ENCODE peak calls at places on chromosomes 6 and 20, in eight cellular contexts. Z, L, P, E, R, N, J and X are unnamed samples.

GRCh38 chr6:168133707-168134398 is 54.8 kb upstream of the FRMD1 start:
- DNase-seq in Z (no peak), L (no peak), P (no peak), E (no peak), R (no peak), N (peak), J (no peak), X (no peak)

GRCh38 chr6:41371992-41372525 is 36.7 kb downstream of the NCR2 start:
- DNase-seq in Z (peak), L (peak), P (no peak), E (no peak), R (no peak), N (no peak), J (no peak), X (no peak)

GRCh38 chr6:136334465-136334846 is 44.8 kb upstream of the BCLAF1 start:
- DNase-seq in Z (no peak), L (no peak), P (peak), E (no peak), R (no peak), N (no peak), J (no peak), X (no peak)

GRCh38 chr6:132511836-132512230 is 1.1 kb downstream of the STX7 start:
- DNase-seq in Z (no peak), L (no peak), P (no peak), E (no peak), R (no peak), N (no peak), J (no peak), X (no peak)

GRCh38 chr6:170084166-170084730 is 206.6 kb downstream of the DLL1 start:
- DNase-seq in Z (no peak), L (no peak), P (no peak), E (no peak), R (no peak), N (no peak), J (no peak), X (no peak)

GRCh38 chr20:47412073-47412472 is 55.6 kb upstream of the ZMYND8 start:
- DNase-seq in Z (no peak), L (no peak), P (no peak), E (no peak), R (no peak), N (no peak), J (no peak), X (no peak)

GRCh38 chr6:44503471-44503870 is 116.0 kb downstream of the CDC5L start:
- DNase-seq in Z (no peak), L (no peak), P (no peak), E (no peak), R (no peak), N (no peak), J (no peak), X (no peak)

GRCh38 chr20:1280421-1281102 is 14.5 kb downstream of the SNPH start:
- DNase-seq in Z (no peak), L (no peak), P (no peak), E (no peak), R (no peak), N (no peak), J (no peak), X (no peak)

GRCh38 chr6:133590814-133591213 is 298.1 kb upstream of the TCF21 start:
- DNase-seq in Z (peak), L (no peak), P (no peak), E (no peak), R (no peak), N (no peak), J (no peak), X (no peak)

GRCh38 chr20:13868331-13868730 is 83.5 kb downstream of the NDUFAF5 start:
- DNase-seq in Z (peak), L (no peak), P (no peak), E (no peak), R (no peak), N (no peak), J (no peak), X (peak)

GRCh38 chr6:137234505-137234863 is 15.3 kb upstream of the IFNGR1 start:
- DNase-seq in Z (no peak), L (no peak), P (no peak), E (peak), R (no peak), N (no peak), J (no peak), X (no peak)

GRCh38 chr6:157229733-157230132 is 93.6 kb downstream of the TMEM242 start:
- DNase-seq in Z (no peak), L (no peak), P (no peak), E (no peak), R (no peak), N (no peak), J (no peak), X (no peak)

GRCh38 chr6:5749666-5750215 is 257.0 kb downstream of the NRN1 start:
- DNase-seq in Z (no peak), L (no peak), P (no peak), E (no peak), R (no peak), N (no peak), J (no peak), X (no peak)

DNA sequence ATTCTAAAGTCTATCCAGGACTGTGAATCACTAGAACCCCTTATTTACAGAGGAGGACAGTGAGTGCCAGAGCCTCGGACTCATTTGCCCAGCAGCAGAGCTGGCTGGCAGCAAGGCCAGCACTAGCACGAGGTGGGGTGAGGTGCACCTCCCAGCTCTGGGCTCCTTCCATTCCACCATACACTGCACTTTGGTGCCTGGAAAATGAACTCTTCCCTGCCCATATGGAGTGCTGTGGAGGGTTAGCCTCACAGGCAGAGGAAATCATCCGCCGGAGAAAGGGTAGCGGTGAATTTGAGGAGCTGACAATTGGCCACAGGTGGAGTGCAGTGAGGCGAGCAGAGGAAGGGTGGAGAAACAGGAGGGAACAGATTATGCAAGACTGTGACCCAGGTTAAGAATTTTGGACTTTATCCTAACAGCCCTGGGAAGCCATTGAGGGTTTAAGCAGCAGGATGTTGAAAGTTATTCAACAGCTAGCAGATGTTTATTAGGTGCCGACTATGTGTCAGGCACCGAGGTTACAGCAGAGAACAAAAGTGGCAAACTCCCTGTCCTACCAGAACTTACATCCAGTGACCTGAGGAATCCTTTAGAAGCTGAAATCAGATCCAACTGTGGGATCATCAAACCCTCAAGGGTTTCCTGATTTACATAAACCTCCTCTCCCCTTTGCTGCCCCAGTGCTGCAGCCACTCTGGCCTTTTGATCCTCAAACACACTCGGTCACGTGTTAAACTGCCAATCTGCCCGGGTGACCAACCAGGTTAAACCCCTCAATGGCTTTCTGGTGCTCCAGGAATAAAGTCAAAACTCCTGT is 6.2 kb downstream of the TRIM26 start:
- DNase-seq in Z (peak), L (no peak), P (no peak), E (no peak), R (no peak), N (no peak), J (no peak), X (no peak)
- H3K27ac ChIP-seq in Z (no peak), L (no peak), P (peak), E (no peak), R (no peak), N (no peak), J (no peak), X (peak)

DNA sequence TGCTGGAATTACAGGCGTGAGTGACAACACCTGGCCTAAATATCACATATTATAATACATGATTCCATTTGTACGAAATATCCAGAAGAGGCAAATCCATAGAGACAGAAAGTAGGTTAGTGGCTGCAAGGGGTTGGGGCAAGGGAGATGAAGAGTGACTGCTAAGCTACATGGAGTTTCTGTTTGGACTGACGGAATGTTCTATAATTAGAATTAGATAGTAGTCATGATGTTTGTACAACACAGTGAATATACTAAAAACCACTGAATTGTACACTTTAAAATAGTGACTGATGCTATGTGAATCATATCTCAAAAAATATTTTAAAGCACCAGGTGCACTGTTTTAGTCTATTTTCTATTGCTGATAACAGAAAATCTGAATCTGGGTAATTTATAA is 3.7 kb upstream of the HEBP2 start:
- DNase-seq in Z (no peak), L (no peak), P (no peak), E (no peak), R (no peak), N (no peak), J (no peak), X (no peak)
- H3K27ac ChIP-seq in Z (no peak), L (no peak), P (no peak), E (no peak), R (no peak), N (no peak), J (no peak), X (no peak)

GRCh38 chr6:74715362-74716068 is 490.3 kb downstream of the COL12A1 start:
- DNase-seq in Z (peak), L (no peak), P (no peak), E (no peak), R (no peak), N (no peak), J (no peak), X (no peak)
- H3K27ac ChIP-seq in Z (no peak), L (no peak), P (no peak), E (no peak), R (no peak), N (no peak), J (no peak), X (no peak)

DNA sequence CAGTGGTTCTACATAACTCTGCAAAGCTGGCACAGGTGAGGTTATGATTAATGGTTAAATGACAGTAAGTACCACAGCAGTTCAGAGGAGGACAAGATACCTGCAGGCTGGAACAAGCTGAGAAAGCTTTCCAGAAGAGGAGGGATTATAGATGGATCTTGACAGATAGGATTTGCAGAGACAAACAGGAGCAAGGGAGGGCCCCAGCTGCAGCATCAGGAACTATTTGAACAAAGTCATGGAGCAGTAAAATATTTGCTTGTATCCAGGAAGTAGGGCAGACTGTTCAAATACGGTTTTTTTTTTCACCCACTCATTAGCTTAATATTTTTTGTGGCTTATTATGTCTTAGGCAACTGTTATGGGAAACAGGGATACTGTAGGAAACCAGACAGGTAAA is 144.4 kb upstream of the MAN1A1 start:
- DNase-seq in Z (no peak), L (no peak), P (no peak), E (no peak), R (no peak), N (no peak), J (no peak), X (no peak)
- H3K27ac ChIP-seq in Z (no peak), L (no peak), P (no peak), E (no peak), R (no peak), N (no peak), J (no peak), X (no peak)